ENCODE peak calls at places on chromosomes 3 and 15, in five cellular contexts. W is HuH-7.5, I is Right ventricle myocardium inferior, T is HFFc6, E is RPMI7951. R is an unnamed sample.

GRCh38 chr3:134284438-134284837 is 33.8 kb upstream of the RYK start:
- DNase-seq in W (no peak), I (no peak), T (no peak), E (no peak), R (no peak)

GRCh38 chr15:23539892-23540291 is 25.6 kb upstream of the MKRN3 start:
- DNase-seq in W (no peak), I (no peak), T (no peak), E (no peak), R (no peak)

GRCh38 chr3:119245778-119246177 is 5.1 kb upstream of the B4GALT4 start:
- DNase-seq in W (no peak), I (peak), T (no peak), E (no peak), R (no peak)

GRCh38 chr15:38867556-38867955 is 302.9 kb upstream of the RASGRP1 start:
- DNase-seq in W (no peak), I (no peak), T (no peak), E (peak), R (no peak)

GRCh38 chr15:74314897-74315438 is 52.5 kb downstream of the CYP11A1 start:
- DNase-seq in W (no peak), I (peak), T (no peak), E (peak), R (peak)

GRCh38 chr3:88131695-88132094 is 18.1 kb upstream of the C3orf38 start:
- DNase-seq in W (no peak), I (no peak), T (no peak), E (no peak), R (no peak)

GRCh38 chr3:108394563-108394962 is 98.2 kb downstream of the HHLA2 start:
- DNase-seq in W (no peak), I (no peak), T (no peak), E (no peak), R (no peak)

GRCh38 chr3:11240496-11240895 is 31.7 kb upstream of the ATG7 start:
- DNase-seq in W (no peak), I (no peak), T (no peak), E (no peak), R (no peak)

GRCh38 chr3:167762296-167762695 is 26.8 kb downstream of the SERPINI1 start:
- DNase-seq in W (no peak), I (no peak), T (no peak), E (no peak), R (no peak)

GRCh38 chr15:58632789-58633188 is 116.7 kb downstream of the ADAM10 start:
- DNase-seq in W (no peak), I (no peak), T (no peak), E (no peak), R (no peak)

GRCh38 chr3:64454179-64454578 is 228.9 kb upstream of the PRICKLE2 start:
- DNase-seq in W (no peak), I (no peak), T (peak), E (peak), R (peak)

GRCh38 chr3:14766428-14767244 is 52.1 kb upstream of the FGD5 start:
- DNase-seq in W (no peak), I (no peak), T (no peak), E (no peak), R (no peak)

GRCh38 chr3:48459331-48459730 is 12.8 kb downstream of the ATRIP start:
- DNase-seq in W (no peak), I (no peak), T (no peak), E (no peak), R (no peak)

GRCh38 chr15:25055356-25056068 is 100.7 kb downstream of the SNRPN start:
- DNase-seq in W (no peak), I (no peak), T (no peak), E (no peak), R (no peak)

GRCh38 chr3:106542101-106542769 is 673.4 kb upstream of the CBLB start:
- DNase-seq in W (no peak), I (no peak), T (peak), E (peak), R (no peak)